ENCODE peak calls at places on chromosomes 2 and 18, in eight cellular contexts. G, W, L, K, Q, H, S and C are unnamed samples.
A peak's percentile ranks its signal among the peaks of the same experiment; 100 is the strongest.

GRCh38 chr2:112787729-112788401 is 3.6 kb upstream of the IL1A start:
- DNase-seq in W (no peak), H (no peak), L (no peak), G (no peak), K (no peak), S (no peak), Q (no peak), C (no peak)

GRCh38 chr2:162244559-162245031 is 1.4 kb upstream of the FAP start:
- DNase-seq in G (no peak), L (peak; percentile 78), W (peak; percentile 67), K (no peak), H (no peak), S (no peak), Q (no peak), C (no peak)

GRCh38 chr2:177692828-177693269 is 300.3 kb downstream of the AGPS start:
- DNase-seq in H (no peak), K (no peak), L (no peak), W (no peak), G (no peak), Q (no peak), S (no peak), C (no peak)

GRCh38 chr2:199206536-199206935 is 251.2 kb downstream of the SATB2 start:
- DNase-seq in H (no peak), W (no peak), K (no peak), L (no peak), G (no peak), S (no peak), Q (no peak), C (no peak)

GRCh38 chr18:44733069-44733753 is 52.5 kb downstream of the SETBP1 start:
- DNase-seq in S (no peak), G (no peak), K (no peak), W (peak; percentile 78), H (peak; percentile 13), Q (no peak), L (no peak), C (no peak)

GRCh38 chr18:67608909-67609308 is 92.4 kb upstream of the DSEL start:
- DNase-seq in K (no peak), S (no peak), Q (no peak), L (no peak), G (no peak), W (peak; percentile 62), H (no peak), C (no peak)

GRCh38 chr18:57901819-57902600 is 98.9 kb upstream of the ATP8B1 start:
- DNase-seq in H (no peak), W (peak; percentile 55), Q (no peak), L (no peak), K (no peak), G (peak; percentile 62), S (no peak), C (no peak)

GRCh38 chr2:42618116-42618515 is 49.7 kb downstream of the MTA3 start:
- DNase-seq in L (no peak), H (peak; percentile 37), G (no peak), K (no peak), W (no peak), S (no peak), Q (no peak), C (no peak)

GRCh38 chr2:218289639-218290315 is 2.5 kb downstream of the TMBIM1 start:
- DNase-seq in L (no peak), Q (no peak), W (peak; percentile 55), G (no peak), S (no peak), K (no peak), H (no peak), C (no peak)

GRCh38 chr2:122132292-122132691 is 376.8 kb downstream of the TSN start:
- DNase-seq in K (no peak), S (no peak), W (no peak), H (no peak), L (no peak), G (no peak), Q (no peak), C (no peak)

DNA sequence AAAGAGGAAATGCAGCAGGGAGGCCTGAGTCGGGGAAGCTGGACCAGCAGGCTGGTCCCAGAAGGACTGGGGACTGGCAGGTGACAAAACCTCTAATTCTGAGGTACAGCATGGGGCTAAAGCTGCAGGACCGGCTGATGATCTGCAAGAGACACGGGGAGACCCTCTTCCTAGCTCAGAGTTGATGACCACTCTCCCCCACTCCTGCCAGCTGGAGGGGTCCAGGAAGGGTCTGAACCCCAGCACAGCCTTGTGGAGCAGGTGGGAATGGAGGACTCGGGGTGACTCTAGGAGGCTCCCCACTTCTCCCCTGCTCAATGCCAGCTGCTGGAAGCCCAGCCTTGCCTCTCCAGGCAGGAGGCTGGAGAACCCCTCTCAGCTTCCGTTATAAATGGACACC is 67.7 kb downstream of the TWIST2 start:
- DNase-seq in G (no peak), Q (no peak), K (peak; percentile 50), S (no peak), W (no peak), H (no peak), L (peak; percentile 52), C (no peak)
- H3K9me3 ChIP-seq in G (no peaks in the 10 kb centered on the region), Q (no peaks in the 10 kb centered on the region), K (no peaks in the 10 kb centered on the region), S (no peaks in the 10 kb centered on the region), W (no peaks in the 10 kb centered on the region), H (no peaks in the 10 kb centered on the region), L (no peaks in the 10 kb centered on the region), C (no peaks in the 10 kb centered on the region)

DNA sequence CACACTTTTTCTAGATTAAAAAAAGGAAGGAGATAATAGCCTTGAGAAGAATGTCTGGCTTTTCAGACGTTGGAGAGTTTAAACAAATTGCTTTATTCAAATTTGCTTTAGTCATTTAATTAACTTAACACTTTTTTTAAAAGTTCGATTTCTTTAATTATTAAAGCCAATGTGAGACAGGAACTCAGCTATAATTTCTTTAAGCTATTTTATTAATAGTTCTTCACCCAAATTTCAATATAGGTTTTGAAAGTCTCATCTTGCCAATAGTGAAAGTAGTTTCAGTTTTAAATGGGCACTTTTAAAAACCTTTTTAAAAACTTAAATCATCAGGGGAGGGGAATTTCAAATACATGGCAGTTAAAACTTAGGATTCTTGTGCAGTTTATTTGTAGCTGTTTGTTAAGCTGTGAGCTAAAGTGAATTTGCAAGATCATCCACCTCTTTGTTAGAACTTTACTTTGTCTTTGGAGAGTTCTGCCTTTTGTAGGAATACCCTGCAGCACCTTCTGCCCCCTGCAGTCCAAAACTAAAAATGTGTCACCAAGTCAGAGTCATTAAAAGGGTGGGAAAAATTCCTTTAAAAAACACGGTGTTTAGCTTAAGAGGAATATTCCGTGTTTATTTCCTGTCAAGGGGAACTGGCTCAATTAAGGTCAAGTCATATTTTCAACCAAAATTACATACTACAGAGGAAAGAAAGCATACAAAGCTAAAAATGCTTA is 4.6 kb downstream of the TGIF1 start:
- DNase-seq in K (no peak), G (peak; percentile 39), H (peak; percentile 87), Q (peak; percentile 19), W (peak; percentile 79), L (no peak), S (peak; percentile 76), C (no peak)
- H3K27ac ChIP-seq in K (peak overlapping the region; percentile 99), G (peak overlapping the region; percentile 99), H (peak overlapping the region; percentile 96), Q (peak overlapping the region; percentile 19), W (peak overlapping the region; percentile 97), L (peak overlapping the region; percentile 100), S (peak overlapping the region; percentile 93), C (peak overlapping the region; percentile 98)

DNA sequence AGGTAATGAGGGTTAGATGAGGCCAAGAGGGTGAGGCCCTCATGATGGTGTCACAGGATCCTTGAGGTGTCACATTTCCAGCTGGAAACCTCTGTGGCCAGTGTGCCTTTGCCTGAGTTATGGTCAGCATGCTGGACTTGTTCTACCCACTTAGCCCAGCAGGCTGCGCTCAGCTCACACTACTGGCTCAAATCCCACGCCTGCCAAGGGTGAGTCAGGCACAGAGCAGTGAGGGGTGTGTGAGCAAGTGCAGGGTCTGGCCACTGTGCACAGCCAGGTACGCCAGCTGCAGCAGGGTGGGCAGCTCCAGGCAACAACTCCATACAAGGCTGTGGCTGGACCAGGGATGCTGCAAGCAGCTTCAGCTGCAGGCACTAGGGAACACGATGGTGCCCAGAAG is 616.6 kb upstream of the FSHR start:
- DNase-seq in K (no peak), W (no peak), G (peak; percentile 8), H (peak; percentile 43), S (peak; percentile 80), L (no peak), Q (no peak), C (no peak)
- TF ChIP-seq CTCF in K (no peak), W (no peak), G (peak; percentile 19), H (peak; percentile 56), S (peak; percentile 80), L (no peak), Q (peak; percentile 44), C (no peak)

DNA sequence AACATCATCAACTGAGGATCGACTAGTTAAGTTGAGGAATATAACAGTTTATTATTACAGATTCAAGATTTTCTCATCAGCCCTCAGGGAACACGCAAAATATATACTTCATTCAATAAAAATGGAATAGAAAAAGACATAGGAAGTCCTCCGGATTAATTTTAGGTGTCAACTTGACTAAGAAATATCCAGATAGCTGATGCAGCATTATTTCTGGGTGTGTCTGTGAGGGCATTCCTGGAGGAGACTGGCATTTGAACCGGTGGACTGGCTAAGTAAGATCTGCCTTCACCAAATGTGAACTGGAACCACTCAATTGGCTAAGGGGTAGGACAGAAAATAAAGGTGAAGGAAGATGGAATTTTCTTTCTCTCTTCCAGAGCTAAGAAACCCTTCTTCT is 845.3 kb downstream of the SOCS6 start:
- DNase-seq in G (no peak), S (no peak), H (no peak), Q (no peak), K (no peak), L (no peak), W (no peak), C (no peak)
- H3K9me3 ChIP-seq in G (no peaks in the 10 kb centered on the region), S (no peaks in the 10 kb centered on the region), H (no peaks in the 10 kb centered on the region), Q (no peaks in the 10 kb centered on the region), K (peaks cover 13% of the 10 kb centered on the region), L (no peaks in the 10 kb centered on the region), W (no peaks in the 10 kb centered on the region), C (no peaks in the 10 kb centered on the region)

GRCh38 chr2:200403794-200404193 is 97.3 kb downstream of the SPATS2L start:
- DNase-seq in K (no peak), G (no peak), L (no peak), W (no peak), Q (no peak), H (no peak), S (no peak), C (no peak)
- H3K27ac ChIP-seq in K (no peak overlapping the region), G (peak overlapping the region; percentile 79), L (no peak overlapping the region), W (peak overlapping the region; percentile 26), Q (no peak overlapping the region), H (no peak overlapping the region), S (no peak overlapping the region), C (no peak overlapping the region)

DNA sequence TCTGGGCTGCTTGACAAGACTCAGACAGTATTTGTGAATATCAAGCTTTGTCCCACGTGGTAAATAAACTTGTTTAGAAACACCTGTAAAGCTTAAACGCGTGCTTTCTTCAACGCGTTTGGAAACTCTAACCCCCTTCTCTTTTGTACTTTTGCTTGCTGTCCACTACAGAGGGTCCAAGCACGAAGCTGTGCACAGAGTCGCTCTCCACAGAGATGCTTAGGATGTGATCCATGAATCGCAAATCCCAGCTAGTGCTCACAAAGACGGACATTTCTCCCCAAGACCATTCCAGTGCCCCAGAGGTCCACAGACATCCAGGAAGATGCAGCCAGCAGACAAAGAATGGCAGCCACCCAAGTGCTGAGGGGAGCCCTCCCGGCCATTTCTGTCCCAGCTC is at the start of gene GPR45:
- DNase-seq in L (no peak), Q (no peak), S (no peak), W (no peak), K (no peak), H (no peak), G (no peak), C (no peak)
- TF ChIP-seq CTCF in L (no peak), Q (no peak), S (no peak), W (no peak), K (no peak), H (no peak), G (no peak), C (no peak)